ENCODE peak calls at places on chromosomes 16 and 17, in ten cellular contexts. G is hypothalamus; Y is small intestine; X is heart right ventricle; D is astrocyte of the spinal cord; S is activated T-cell treated with anti-CD3 and anti-CD28 coated beads, Interleukin-2, amount 50 U/mL, for 4 hours; K is neuronal stem cell; O is HuH-7.5; N is hippocampal formation; H is stimulated activated CD4-positive, alpha-beta T cell treated with anti-CD3 and anti-CD28 coated beads, TNF-alpha, amount 100 ng/mL, for 1 hour. M is an unnamed sample.
A peak's percentile ranks its signal among the peaks of the same experiment; 100 is the strongest.

GRCh38 chr17:56247816-56248215 is 94.5 kb downstream of the ANKFN1 start:
- DNase-seq in H (no peak), X (no peak), K (no peak), N (no peak), S (no peak), D (no peak), Y (no peak), G (no peak), O (no peak), M (no peak)

GRCh38 chr17:68562736-68563135 is 38.4 kb downstream of the FAM20A start:
- DNase-seq in K (no peak), X (no peak), G (no peak), Y (no peak), S (no peak), H (no peak), D (no peak), O (no peak), N (no peak), M (no peak)

GRCh38 chr17:45690876-45691275 is 93.2 kb upstream of the CRHR1 start:
- DNase-seq in D (no peak), H (no peak), Y (no peak), O (no peak), X (no peak), S (no peak), N (no peak), K (no peak), G (no peak), M (no peak)

GRCh38 chr16:30368122-30368791 is 2.0 kb downstream of the TBC1D10B start:
- DNase-seq in H (no peak), G (no peak), O (no peak), D (peak; percentile 46), X (no peak), N (no peak), S (no peak), Y (peak; percentile 44), K (no peak), M (peak; percentile 24)

GRCh38 chr16:47927330-47927729 is 228.5 kb downstream of the ABCC12 start:
- DNase-seq in N (no peak), G (no peak), D (peak; percentile 42), S (no peak), K (no peak), Y (no peak), O (no peak), X (no peak), H (no peak), M (no peak)

GRCh38 chr17:61363601-61364462 is 35.8 kb upstream of the TBX2 start:
- DNase-seq in S (no peak), O (no peak), N (no peak), K (no peak), G (no peak), H (no peak), X (no peak), D (no peak), Y (no peak), M (no peak)

GRCh38 chr16:49510676-49511305 is 137.2 kb downstream of the C16orf78 start:
- DNase-seq in S (no peak), O (no peak), H (no peak), G (peak; percentile 19), X (no peak), N (peak; percentile 20), D (no peak), Y (no peak), K (no peak), M (no peak)

GRCh38 chr17:81480140-81480917 is 32.3 kb downstream of the ACTG1 start:
- DNase-seq in K (no peak), D (peak; percentile 62), N (no peak), H (no peak), G (no peak), O (peak; percentile 67), X (no peak), S (no peak), Y (no peak), M (no peak)

GRCh38 chr16:6611535-6611934 is 721.1 kb upstream of the RBFOX1 start:
- DNase-seq in O (no peak), H (no peak), X (no peak), D (no peak), Y (no peak), S (no peak), G (no peak), K (no peak), N (no peak), M (no peak)

GRCh38 chr16:88534731-88535141 is 35.5 kb upstream of the ZC3H18 start:
- DNase-seq in H (no peak), X (peak; percentile 49), K (no peak), O (no peak), Y (no peak), N (no peak), G (peak; percentile 19), D (peak; percentile 33), S (peak; percentile 24), M (no peak)

GRCh38 chr17:37430051-37430591 is 23.4 kb downstream of the TADA2A start:
- DNase-seq in H (no peak), K (no peak), X (no peak), N (no peak), S (no peak), G (no peak), O (no peak), Y (no peak), D (peak; percentile 51), M (no peak)

GRCh38 chr17:60386475-60387058 is 5.4 kb downstream of the USP32 start:
- DNase-seq in Y (no peak), G (peak; percentile 20), O (no peak), K (no peak), S (no peak), N (no peak), D (no peak), H (no peak), X (no peak), M (no peak)

GRCh38 chr17:28282596-28282995 is 36.4 kb upstream of the TMEM97 start:
- DNase-seq in D (peak; percentile 79), Y (no peak), H (no peak), K (no peak), N (no peak), O (no peak), G (no peak), X (no peak), S (no peak), M (no peak)

GRCh38 chr17:5413682-5414081 is 5.8 kb downstream of the NUP88 start:
- DNase-seq in O (no peak), Y (peak; percentile 77), H (no peak), G (peak; percentile 18), X (no peak), D (peak; percentile 88), K (no peak), S (no peak), N (no peak), M (no peak)

GRCh38 chr17:63954402-63955063 is 18.2 kb downstream of the SCN4A start:
- DNase-seq in X (no peak), K (no peak), D (no peak), O (no peak), G (no peak), Y (peak; percentile 5), N (no peak), S (no peak), H (no peak), M (no peak)

GRCh38 chr17:38606646-38607611 is 1.2 kb upstream of the SRCIN1 start:
- DNase-seq in N (peak; percentile 88), H (no peak), D (no peak), G (peak; percentile 88), X (peak; percentile 75), S (no peak), K (no peak), O (no peak), Y (no peak), M (peak; percentile 69)

GRCh38 chr16:53370827-53371226 is 63.4 kb upstream of the RBL2 start:
- DNase-seq in N (no peak), G (no peak), D (no peak), O (no peak), X (no peak), Y (no peak), K (no peak), S (no peak), H (no peak), M (no peak)

GRCh38 chr17:77555741-77556291 is 402.7 kb upstream of the TNRC6C start:
- DNase-seq in D (peak; percentile 9), H (no peak), S (no peak), G (peak; percentile 66), O (no peak), N (peak; percentile 33), Y (no peak), K (no peak), X (peak; percentile 45), M (peak; percentile 26)

GRCh38 chr17:17111401-17112393 is 69.4 kb downstream of the MPRIP start:
- DNase-seq in N (no peak), D (no peak), K (no peak), H (no peak), O (no peak), S (no peak), Y (no peak), G (no peak), X (no peak), M (no peak)

GRCh38 chr17:40818343-40818732 is 4.1 kb downstream of the KRT10 start:
- DNase-seq in H (no peak), K (no peak), G (no peak), N (no peak), O (no peak), Y (peak; percentile 9), D (no peak), S (no peak), X (no peak), M (no peak)

GRCh38 chr16:65832269-65832668 is 534.2 kb upstream of the CDH5 start:
- DNase-seq in H (no peak), X (no peak), Y (no peak), G (no peak), S (no peak), D (no peak), O (no peak), K (no peak), N (no peak), M (no peak)

M was measured in pancreas.